ENCODE peak calls at places on chromosomes 2 and 18, in four cellular contexts. O is heart right ventricle, N is A549, V is left ventricle myocardium inferior. M is an unnamed sample. For H3K4me1, the result is how much of the 10 kb centered on the place peaks cover.

GRCh38 chr2:37812941-37813730 is 112.0 kb upstream of the RMDN2 start:
- DNase-seq in O (no peak), N (no peak), V (no peak), M (no peak)

GRCh38 chr2:17646096-17646554 is 105.6 kb downstream of the VSNL1 start:
- DNase-seq in O (peak), N (peak), V (no peak), M (peak)

GRCh38 chr2:29777164-29777563 is 144.2 kb downstream of the ALK start:
- DNase-seq in O (no peak), N (no peak), V (no peak), M (no peak)

GRCh38 chr2:134466141-134466540 is 212.3 kb downstream of the MGAT5 start:
- DNase-seq in O (no peak), N (peak), V (no peak), M (peak)

GRCh38 chr2:137420744-137421143 is 543.5 kb upstream of the HNMT start:
- DNase-seq in O (no peak), N (no peak), V (no peak), M (no peak)

GRCh38 chr2:223055836-223056235 is 3.8 kb downstream of the KCNE4 start:
- DNase-seq in O (peak), N (no peak), V (no peak), M (no peak)

GRCh38 chr2:54429811-54430600 is 26.1 kb upstream of the SPTBN1 start:
- DNase-seq in O (no peak), N (peak), V (no peak), M (no peak)

GRCh38 chr2:62724886-62725711 is 19.6 kb downstream of the EHBP1 start:
- DNase-seq in O (no peak), N (peak), V (peak), M (no peak)

GRCh38 chr2:145753966-145754365 is 1234.0 kb upstream of the ZEB2 start:
- DNase-seq in O (no peak), N (no peak), V (no peak), M (no peak)

GRCh38 chr2:54092940-54093339 is 22.5 kb upstream of the ACYP2 start:
- DNase-seq in O (no peak), N (no peak), V (no peak), M (no peak)

GRCh38 chr18:6959110-6959509 is 158.5 kb downstream of the LAMA1 start:
- DNase-seq in O (no peak), N (no peak), V (no peak), M (no peak)

GRCh38 chr2:134936691-134937090 is 18.1 kb downstream of the CCNT2 start:
- DNase-seq in O (no peak), N (no peak), V (no peak), M (no peak)

GRCh38 chr2:15667579-15668556 is 76.2 kb downstream of the DDX1 start:
- DNase-seq in O (no peak), N (no peak), V (no peak), M (no peak)

GRCh38 chr18:44986933-44987332 is 306.2 kb downstream of the SETBP1 start:
- DNase-seq in O (no peak), N (no peak), V (no peak), M (no peak)

GRCh38 chr2:192277494-192278109 is 82.9 kb upstream of the TMEFF2 start:
- DNase-seq in O (no peak), N (no peak), V (no peak), M (no peak)

GRCh38 chr18:47968006-47968676 is 37.7 kb upstream of the SMAD2 start:
- DNase-seq in O (no peak), N (peak), V (no peak), M (peak)

GRCh38 chr18:14921547-14921946 is 173.6 kb downstream of the ANKRD30B start:
- DNase-seq in O (no peak), N (no peak), V (no peak), M (no peak)

GRCh38 chr2:10435427-10436204 is 12.5 kb downstream of the ODC1 start:
- DNase-seq in O (no peak), N (no peak), V (no peak), M (no peak)

GRCh38 chr2:85846411-85846810 is 42.4 kb downstream of the ST3GAL5 start:
- DNase-seq in O (no peak), N (no peak), V (no peak), M (peak)

GRCh38 chr2:84817239-84817655 is 63.6 kb downstream of the TRABD2A start:
- DNase-seq in O (no peak), N (no peak), V (no peak), M (no peak)

GRCh38 chr18:36323421-36323820 is 25.9 kb downstream of the FHOD3 start:
- DNase-seq in O (no peak), N (no peak), V (no peak), M (no peak)
- H3K4me3 ChIP-seq in O (no peak), N (no peak), V (no peak), M (no peak)

GRCh38 chr18:50240083-50240563 is 26.2 kb downstream of the CFAP53 start:
- DNase-seq in O (no peak), N (peak), V (no peak), M (no peak)
- H3K4me1 ChIP-seq in O (under half), N (under half), V (under half), M (under half)

DNA sequence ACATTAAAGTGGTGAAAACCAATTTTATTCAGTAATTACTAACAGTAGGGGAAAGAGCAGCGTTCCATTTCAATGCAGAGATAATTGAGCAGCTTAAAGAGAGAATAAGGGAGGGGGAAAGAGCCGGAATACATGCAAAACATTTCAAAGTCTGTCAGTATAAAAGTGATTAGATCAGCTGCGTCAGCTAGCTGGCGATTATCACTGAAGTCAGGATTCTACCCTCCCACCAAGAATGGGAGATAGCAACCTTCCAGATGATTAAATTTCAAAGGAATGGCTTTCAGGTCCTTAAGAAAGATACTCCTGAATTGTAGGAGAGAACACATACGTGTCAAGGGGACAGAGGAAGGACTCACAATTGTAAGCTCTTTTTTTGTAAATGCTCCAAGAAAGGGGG is 2.7 kb upstream of the ZC3H6 start:
- DNase-seq in O (no peak), N (no peak), V (no peak), M (no peak)
- H3K27ac ChIP-seq in O (no peak), N (no peak), V (no peak), M (no peak)

GRCh38 chr2:126884861-126885481 is 13.7 kb upstream of the TEX51 start:
- DNase-seq in O (no peak), N (no peak), V (no peak), M (no peak)

GRCh38 chr2:126887506-126887905 is 11.2 kb upstream of the TEX51 start:
- DNase-seq in O (no peak), N (no peak), V (no peak), M (no peak)

GRCh38 chr2:126886906-126887280 is 11.8 kb upstream of the TEX51 start:
- DNase-seq in O (no peak), N (no peak), V (no peak), M (no peak)

GRCh38 chr2:126885701-126886121 is 13.0 kb upstream of the TEX51 start:
- DNase-seq in O (no peak), N (no peak), V (peak), M (peak)

DNA sequence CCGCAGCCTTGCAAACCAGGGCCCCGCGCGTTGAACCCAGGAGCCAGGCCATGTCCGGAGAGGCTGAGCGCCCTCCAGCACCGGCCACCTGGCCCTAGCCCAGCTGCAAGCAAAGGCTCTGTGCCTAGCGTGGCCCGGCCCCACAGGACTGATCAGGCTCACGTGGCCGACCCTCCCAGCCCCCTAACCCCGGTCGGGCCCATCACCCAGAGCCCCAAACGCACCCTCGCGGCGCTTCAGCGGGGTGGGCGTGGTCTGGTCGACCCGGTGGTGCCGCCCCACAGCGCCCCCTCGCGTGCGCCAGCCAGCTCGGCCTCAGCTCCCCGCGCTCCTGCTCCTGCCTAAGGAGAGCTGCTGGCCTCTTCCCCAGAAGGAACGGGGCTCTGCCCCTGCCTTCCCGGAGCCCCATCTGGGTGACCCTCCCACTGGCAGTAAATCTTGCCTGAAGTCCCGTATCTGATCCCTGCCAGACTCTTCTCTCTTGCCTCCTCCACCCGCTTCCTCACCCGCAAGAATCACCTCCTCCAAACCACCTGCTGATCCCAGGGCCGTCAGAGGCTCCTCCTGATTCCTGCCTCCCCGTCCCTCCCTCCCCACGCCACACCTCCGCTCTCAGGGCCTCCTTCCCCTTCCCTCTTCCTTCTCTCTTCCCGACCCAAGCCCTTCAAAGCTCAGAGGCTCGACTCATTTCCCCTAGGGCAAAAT is 12.3 kb upstream of the TEX51 start:
- DNase-seq in O (peak), N (peak), V (peak), M (peak)
- H3K4me3 ChIP-seq in O (peak), N (peak), V (peak), M (no peak)

GRCh38 chr2:64649013-64649484 is 4.7 kb downstream of the SERTAD2 start:
- DNase-seq in O (no peak), N (no peak), V (no peak), M (no peak)
- H3K4me1 ChIP-seq in O (half or more), N (half or more), V (half or more), M (under half)

GRCh38 chr18:9292047-9292446 is 42.5 kb upstream of the TWSG1 start:
- DNase-seq in O (no peak), N (no peak), V (no peak), M (no peak)
- H3K27ac ChIP-seq in O (no peak), N (no peak), V (no peak), M (no peak)

DNA sequence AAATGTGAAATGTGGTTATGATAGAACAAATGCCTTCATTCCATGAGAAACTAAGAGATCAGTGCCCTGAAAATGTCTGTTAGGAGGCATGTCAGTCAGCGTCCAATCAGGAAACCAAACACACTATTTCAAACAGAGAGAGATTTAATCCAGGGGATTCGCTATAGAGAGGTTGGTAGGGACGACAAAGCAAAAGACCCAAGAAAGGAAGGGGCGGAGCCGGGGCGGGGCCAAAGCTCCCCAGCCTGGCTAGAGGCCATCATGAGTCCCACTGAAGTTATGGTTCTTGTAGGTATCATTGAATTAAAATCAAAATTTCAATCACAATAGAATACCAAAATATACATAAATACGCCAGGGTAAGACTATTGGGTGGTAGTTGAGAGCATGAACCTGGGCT is 32.9 kb upstream of the RNF149 start:
- DNase-seq in O (no peak), N (no peak), V (no peak), M (no peak)
- H3K4me3 ChIP-seq in O (no peak), N (no peak), V (no peak), M (no peak)